ENCODE peak calls at places on chromosome 19, in ten cellular contexts. X is kidney epithelial cell; A is stimulated activated CD4-positive, alpha-beta T cell treated with anti-CD3 and anti-CD28 coated beads, TNF-alpha, amount 100 ng/mL, for 24 hours; D is EL; Q is GM06990; B is HT1080; L is right lobe of liver; T is ACHN; M is T-helper 9 cell; K is left colon. O is an unnamed sample.

GRCh38 chr19:3275068-3275582 is 50.7 kb downstream of the CELF5 start:
- DNase-seq in X (no peak), A (peak), D (no peak), Q (no peak), B (no peak), L (no peak), T (peak), M (no peak), K (no peak), O (no peak)

GRCh38 chr19:55552206-55552605 is 6.9 kb upstream of the SBK3 start:
- DNase-seq in X (no peak), A (no peak), D (no peak), Q (no peak), B (no peak), L (no peak), T (no peak), M (no peak), K (no peak), O (peak)

GRCh38 chr19:50333235-50333736 is 4.1 kb upstream of the KCNC3 start:
- DNase-seq in X (peak), A (peak), D (peak), Q (peak), B (peak), L (peak), T (peak), M (peak), K (peak), O (peak)

GRCh38 chr19:15448778-15449619 is 757 bp downstream of the WIZ start:
- DNase-seq in X (no peak), A (no peak), D (peak), Q (peak), B (peak), L (peak), T (no peak), M (no peak), K (no peak), O (no peak)

GRCh38 chr19:45514376-45515051 is 7.2 kb downstream of the VASP start:
- DNase-seq in X (no peak), A (no peak), D (no peak), Q (peak), B (no peak), L (peak), T (no peak), M (no peak), K (peak), O (peak)

GRCh38 chr19:31109626-31110025 is 239.6 kb downstream of the TSHZ3 start:
- DNase-seq in X (no peak), A (no peak), D (no peak), Q (no peak), B (no peak), L (no peak), T (no peak), M (no peak), K (no peak), O (no peak)

GRCh38 chr19:47430041-47430802 is 10.9 kb upstream of the MEIS3 start:
- DNase-seq in X (no peak), A (peak), D (peak), Q (peak), B (no peak), L (no peak), T (peak), M (no peak), K (peak), O (no peak)

GRCh38 chr19:51421229-51422052 is 4.0 kb upstream of the SIGLEC10 start:
- DNase-seq in X (no peak), A (no peak), D (no peak), Q (no peak), B (no peak), L (no peak), T (no peak), M (no peak), K (no peak), O (no peak)

GRCh38 chr19:7355151-7355845 is 6.6 kb downstream of the ARHGEF18 start:
- DNase-seq in X (no peak), A (no peak), D (peak), Q (no peak), B (no peak), L (peak), T (no peak), M (no peak), K (peak), O (no peak)